ENCODE peak calls at places on chromosomes 6 and 20, in five cellular contexts. W is uterus; F is neural progenitor cell; L is central memory CD4-positive, alpha-beta T cell; N is foreskin keratinocyte. H is an unnamed sample.

GRCh38 chr20:35327074-35327976 is 35.1 kb upstream of the FAM83C start:
- DNase-seq in F (no peak), L (no peak), W (no peak), N (no peak), H (no peak)

GRCh38 chr6:10451828-10452509 is 37.1 kb upstream of the TFAP2A start:
- DNase-seq in W (no peak), L (no peak), N (peak), F (no peak), H (no peak)

GRCh38 chr6:170099387-170099786 is 191.5 kb downstream of the DLL1 start:
- DNase-seq in N (no peak), F (no peak), L (no peak), W (no peak), H (peak)

GRCh38 chr6:35728663-35729348 is 8.0 kb upstream of the ARMC12 start:
- DNase-seq in W (peak), L (peak), F (no peak), N (peak), H (peak)

GRCh38 chr6:35727206-35727934 is 9.5 kb upstream of the ARMC12 start:
- DNase-seq in F (peak), L (no peak), N (peak), W (peak), H (peak)

GRCh38 chr6:12403201-12403826 is 113.2 kb downstream of the EDN1 start:
- DNase-seq in N (peak), W (no peak), F (no peak), L (no peak), H (no peak)

GRCh38 chr6:163626073-163626867 is 211.8 kb downstream of the QKI start:
- DNase-seq in W (no peak), F (no peak), L (no peak), N (no peak), H (no peak)

GRCh38 chr6:42714098-42714761 is 8.2 kb downstream of the PRPH2 start:
- DNase-seq in L (no peak), N (peak), W (no peak), F (no peak), H (no peak)

GRCh38 chr6:83872386-83873118 is 13.1 kb downstream of the CYB5R4 start:
- DNase-seq in W (no peak), N (no peak), F (no peak), L (no peak), H (no peak)

GRCh38 chr6:43733471-43734293 is 36.3 kb upstream of the VEGFA start:
- DNase-seq in W (no peak), L (peak), F (no peak), N (peak), H (no peak)

GRCh38 chr20:45011108-45011526 is 44.8 kb downstream of the STK4 start:
- DNase-seq in W (peak), F (peak), N (peak), L (peak), H (peak)

GRCh38 chr6:153117986-153118886 is 12.8 kb downstream of the RGS17 start:
- DNase-seq in F (no peak), W (no peak), N (peak), L (no peak), H (no peak)

GRCh38 chr6:125197795-125198269 is 44.3 kb downstream of the TPD52L1 start:
- DNase-seq in N (peak), F (no peak), W (peak), L (no peak), H (peak)

GRCh38 chr6:30025197-30025596 is 35.9 kb upstream of the POLR1H start:
- DNase-seq in F (no peak), W (no peak), N (no peak), L (no peak), H (no peak)

GRCh38 chr6:66687611-66688140 is 980.6 kb upstream of the EYS start:
- DNase-seq in F (no peak), W (no peak), L (no peak), N (no peak), H (no peak)

GRCh38 chr6:167750956-167751358 is 75.8 kb upstream of the AFDN start:
- DNase-seq in W (no peak), F (no peak), N (peak), L (no peak), H (peak)

GRCh38 chr6:111668410-111668809 is 62.7 kb upstream of the TRAF3IP2 start:
- DNase-seq in W (no peak), F (no peak), L (no peak), N (no peak), H (no peak)

GRCh38 chr6:42190784-42191183 is 4.0 kb downstream of the GUCA1B start:
- DNase-seq in L (no peak), N (no peak), F (no peak), W (no peak), H (no peak)

GRCh38 chr6:52566201-52566600 is 10.7 kb downstream of the TRAM2 start:
- DNase-seq in L (no peak), W (no peak), N (no peak), F (no peak), H (no peak)

GRCh38 chr20:40173877-40174276 is 515.2 kb downstream of the MAFB start:
- DNase-seq in F (no peak), L (no peak), W (no peak), N (no peak), H (no peak)

GRCh38 chr6:139290787-139291294 is 957 bp downstream of the TXLNB start:
- DNase-seq in W (peak), L (peak), N (no peak), F (no peak), H (peak)

H was measured in heart right ventricle.